ENCODE peak calls at places on chromosome 10, in four cellular contexts. Z, I, F and Y are unnamed samples.

GRCh38 chr10:58512470-58513188 is at the start of gene BICC1:
- DNase-seq in Z (no peak), I (peak; percentile 76), F (no peak), Y (no peak)

GRCh38 chr10:75530337-75530736 is 98.9 kb downstream of the LRMDA start:
- DNase-seq in Z (no peak), I (no peak), F (peak; percentile 10), Y (peak; percentile 36)

GRCh38 chr10:76874151-76874550 is 763.5 kb downstream of the KCNMA1 start:
- DNase-seq in Z (no peak), I (no peak), F (peak; percentile 39), Y (peak; percentile 70)

GRCh38 chr10:86390337-86391120 is 23.9 kb upstream of the GRID1 start:
- DNase-seq in Z (no peak), I (no peak), F (no peak), Y (no peak)

GRCh38 chr10:66822801-66823200 is 103.0 kb upstream of the LRRTM3 start:
- DNase-seq in Z (no peak), I (no peak), F (no peak), Y (no peak)

GRCh38 chr10:4344544-4344994 is 481.4 kb upstream of the AKR1E2 start:
- DNase-seq in Z (no peak), I (peak; percentile 86), F (peak; percentile 65), Y (peak; percentile 64)

GRCh38 chr10:43228783-43229207 is 38.1 kb downstream of the RASGEF1A start:
- DNase-seq in Z (no peak), I (no peak), F (peak; percentile 7), Y (no peak)

GRCh38 chr10:95290801-95291633 is at the start of gene PDLIM1:
- DNase-seq in Z (peak; percentile 89), I (peak; percentile 93), F (no peak), Y (no peak)

GRCh38 chr10:6348091-6348862 is 145.5 kb downstream of the PFKFB3 start:
- DNase-seq in Z (peak; percentile 72), I (no peak), F (peak; percentile 35), Y (peak; percentile 20)

GRCh38 chr10:80163741-80164341 is 31.3 kb downstream of the PLAC9 start:
- DNase-seq in Z (no peak), I (no peak), F (no peak), Y (no peak)

GRCh38 chr10:49093922-49094321 is 21.4 kb downstream of the VSTM4 start:
- DNase-seq in Z (no peak), I (no peak), F (no peak), Y (no peak)

DNA sequence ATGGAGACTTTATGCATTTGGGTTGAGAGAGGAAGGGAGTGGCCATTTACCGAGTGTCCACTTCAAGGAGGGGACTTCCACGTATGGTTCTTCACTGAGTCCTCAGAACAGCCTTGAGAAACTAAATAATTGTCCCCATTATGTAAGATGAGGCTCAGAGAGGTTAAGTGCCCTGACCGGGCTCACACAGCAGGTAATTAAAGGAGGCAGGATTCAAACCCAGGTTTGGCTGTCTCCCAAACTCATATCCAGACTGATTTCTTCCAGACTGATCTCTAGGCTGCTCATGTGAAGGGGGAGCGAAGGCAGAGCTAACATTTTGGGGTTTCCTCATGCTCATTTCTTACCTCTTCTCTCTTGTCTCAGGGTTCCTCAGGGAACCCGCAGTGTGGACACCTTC is 82.2 kb downstream of the CDH23 start:
- DNase-seq in Z (no peak), I (no peak), F (no peak), Y (no peak)
- H3K27me3 ChIP-seq in Z (peaks cover 7% of the 10 kb centered on the region), I (peaks cover 15% of the 10 kb centered on the region), F (no peaks in the 10 kb centered on the region), Y (no peaks in the 10 kb centered on the region)

DNA sequence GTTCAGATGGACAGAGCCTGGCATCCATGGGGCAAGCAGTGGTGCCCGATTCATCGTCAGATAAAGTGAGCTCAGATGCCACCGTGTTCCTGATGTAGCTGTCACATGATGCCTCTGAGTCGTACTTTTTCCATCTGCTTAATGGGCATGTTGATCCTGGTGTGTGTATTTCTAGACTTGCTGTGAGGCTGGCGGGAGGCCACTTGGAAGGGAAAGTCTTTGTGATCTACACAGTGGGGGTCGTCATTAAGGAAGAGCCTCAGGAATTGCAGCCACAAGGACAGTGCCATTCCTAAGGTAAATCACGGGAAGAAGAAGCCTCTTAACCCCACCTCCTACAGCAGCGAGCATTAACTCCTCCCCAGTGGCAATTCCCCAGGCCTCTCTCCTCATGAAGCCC is 63.0 kb downstream of the RGS10 start:
- DNase-seq in Z (no peak), I (no peak), F (no peak), Y (no peak)
- H3K4me3 ChIP-seq in Z (no peak overlapping the region), I (no peak overlapping the region), F (peak overlapping the region; percentile 34), Y (peak overlapping the region; percentile 42)

GRCh38 chr10:122164028-122164601 is 107.0 kb upstream of the BTBD16 start:
- DNase-seq in Z (no peak), I (peak; percentile 41), F (no peak), Y (no peak)

GRCh38 chr10:122165492-122165832 is 105.6 kb upstream of the BTBD16 start:
- DNase-seq in Z (no peak), I (no peak), F (no peak), Y (no peak)

GRCh38 chr10:122163182-122164027 is 107.7 kb upstream of the BTBD16 start:
- DNase-seq in Z (no peak), I (peak; percentile 75), F (no peak), Y (no peak)

GRCh38 chr10:122164815-122165491 is 106.1 kb upstream of the BTBD16 start:
- DNase-seq in Z (no peak), I (peak; percentile 66), F (no peak), Y (no peak)

GRCh38 chr10:122165914-122166313 is 105.2 kb upstream of the BTBD16 start:
- DNase-seq in Z (no peak), I (no peak), F (no peak), Y (no peak)
- H3K27me3 ChIP-seq in Z (no peaks in the 10 kb centered on the region), I (no peaks in the 10 kb centered on the region), F (no peaks in the 10 kb centered on the region), Y (no peaks in the 10 kb centered on the region)

GRCh38 chr10:84108797-84109196 is 30.5 kb upstream of the GHITM start:
- DNase-seq in Z (no peak), I (no peak), F (no peak), Y (no peak)
- H3K4me3 ChIP-seq in Z (no peak overlapping the region), I (no peak overlapping the region), F (no peak overlapping the region), Y (no peak overlapping the region)

DNA sequence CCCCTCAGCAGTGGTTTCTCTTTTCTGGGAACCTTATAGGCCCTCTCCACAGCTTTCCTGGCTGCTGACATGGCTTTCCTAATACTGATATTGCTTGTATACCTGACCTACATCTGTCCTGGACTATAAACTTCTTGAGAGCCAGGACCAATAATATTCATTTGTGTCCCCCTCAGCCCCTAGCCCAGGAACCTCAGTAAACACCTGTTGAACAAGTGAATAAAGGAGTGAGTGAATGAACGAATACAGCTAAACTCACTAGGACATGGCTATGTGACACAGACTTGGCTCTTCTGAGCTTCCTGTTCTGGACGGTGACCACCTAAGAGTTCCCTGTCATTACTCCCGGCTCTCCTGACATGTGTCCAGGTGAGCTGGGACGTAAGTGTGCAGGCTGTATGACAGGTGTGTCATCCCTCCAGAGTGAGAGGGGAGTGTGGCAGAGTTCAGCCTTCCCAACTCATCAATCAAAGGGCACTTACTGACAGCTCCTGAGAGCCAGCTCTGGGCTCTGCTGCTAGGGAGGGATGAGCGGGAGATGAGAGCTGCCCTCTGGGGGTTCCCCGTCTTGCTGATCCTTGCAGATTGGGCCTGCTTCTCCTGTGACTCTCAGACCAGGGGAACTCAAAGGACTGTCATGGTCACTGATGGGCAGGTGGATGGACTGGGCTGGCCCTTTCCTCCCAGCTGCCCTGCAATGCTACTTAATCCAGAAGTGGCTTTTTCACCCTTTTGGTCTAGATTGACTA is 84.5 kb downstream of the HIF1AN start:
- DNase-seq in Z (no peak), I (no peak), F (no peak), Y (no peak)
- H3K27me3 ChIP-seq in Z (peaks cover 10% of the 10 kb centered on the region), I (peaks cover 62% of the 10 kb centered on the region), F (no peaks in the 10 kb centered on the region), Y (no peaks in the 10 kb centered on the region)

DNA sequence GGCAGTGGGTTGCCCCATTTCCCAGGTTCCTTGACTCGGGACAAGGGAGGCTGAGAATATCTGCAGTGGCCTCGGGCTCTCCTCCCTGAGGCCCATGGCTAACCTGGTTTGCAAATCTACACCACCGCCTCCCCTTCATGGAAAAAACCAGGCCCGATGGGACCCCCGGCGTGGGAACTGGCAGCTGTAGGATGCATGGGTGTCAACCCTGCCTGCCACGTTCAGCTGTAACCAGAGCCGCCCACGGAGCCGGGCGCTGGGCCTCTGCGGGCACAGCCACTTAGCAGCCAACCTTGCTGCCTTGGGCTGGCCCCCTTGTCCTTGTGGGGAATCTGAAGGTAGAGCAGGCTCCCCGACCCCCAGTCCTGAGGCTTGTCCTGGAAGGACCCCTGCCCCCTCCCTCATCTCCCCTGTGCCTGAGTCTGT is 1.6 kb downstream of the PWWP2B start:
- DNase-seq in Z (no peak), I (no peak), F (no peak), Y (no peak)
- H3K4me3 ChIP-seq in Z (no peak overlapping the region), I (no peak overlapping the region), F (peak overlapping the region; percentile 99), Y (peak overlapping the region; percentile 95)

GRCh38 chr10:128569546-128569945 is 443.3 kb upstream of the MKI67 start:
- DNase-seq in Z (no peak), I (no peak), F (no peak), Y (no peak)

GRCh38 chr10:128571071-128571470 is 444.8 kb upstream of the MKI67 start:
- DNase-seq in Z (no peak), I (no peak), F (no peak), Y (no peak)

GRCh38 chr10:128568979-128569378 is 442.8 kb upstream of the MKI67 start:
- DNase-seq in Z (no peak), I (no peak), F (no peak), Y (no peak)

GRCh38 chr10:128571745-128572144 is 445.5 kb upstream of the MKI67 start:
- DNase-seq in Z (no peak), I (no peak), F (no peak), Y (no peak)

GRCh38 chr10:128570596-128570995 is 444.4 kb upstream of the MKI67 start:
- DNase-seq in Z (no peak), I (no peak), F (no peak), Y (no peak)
- H3K27me3 ChIP-seq in Z (no peaks in the 10 kb centered on the region), I (no peaks in the 10 kb centered on the region), F (no peaks in the 10 kb centered on the region), Y (no peaks in the 10 kb centered on the region)